ENCODE peak calls at places on chromosomes 1 and 21, in seven cellular contexts. One of them, this sample, is unnamed.

GRCh38 chr1:157163273-157164127 is 25.3 kb upstream of the ETV3 start:
- DNase-seq in lower leg skin: peak
- DNase-seq in activated CD4-positive, CD25-positive, alpha-beta regulatory T cell treated with anti-CD3 and anti-CD28 coated beads, Interleukin-2, amount 50 U/mL, for 16 hours: peak
- DNase-seq in stimulated activated CD4-positive, alpha-beta T cell treated with anti-CD3 and anti-CD28 coated beads, Interleukin-2, amount 100 ng/mL, for 48 hours: peak
- DNase-seq in nucleus accumbens: peak
- DNase-seq in frontal cortex: no peak
- DNase-seq in HCEC 1CT: peak
- DNase-seq in this sample: peak

GRCh38 chr1:98102369-98103030 is 181.7 kb upstream of the DPYD start:
- DNase-seq in nucleus accumbens: no peak
- DNase-seq in activated CD4-positive, CD25-positive, alpha-beta regulatory T cell treated with anti-CD3 and anti-CD28 coated beads, Interleukin-2, amount 50 U/mL, for 16 hours: no peak
- DNase-seq in stimulated activated CD4-positive, alpha-beta T cell treated with anti-CD3 and anti-CD28 coated beads, Interleukin-2, amount 100 ng/mL, for 48 hours: no peak
- DNase-seq in frontal cortex: no peak
- DNase-seq in HCEC 1CT: peak
- DNase-seq in lower leg skin: no peak
- DNase-seq in this sample: no peak

GRCh38 chr1:184665329-184665728 is 89.3 kb downstream of the EDEM3 start:
- DNase-seq in lower leg skin: no peak
- DNase-seq in stimulated activated CD4-positive, alpha-beta T cell treated with anti-CD3 and anti-CD28 coated beads, Interleukin-2, amount 100 ng/mL, for 48 hours: no peak
- DNase-seq in HCEC 1CT: no peak
- DNase-seq in activated CD4-positive, CD25-positive, alpha-beta regulatory T cell treated with anti-CD3 and anti-CD28 coated beads, Interleukin-2, amount 50 U/mL, for 16 hours: no peak
- DNase-seq in frontal cortex: no peak
- DNase-seq in nucleus accumbens: no peak
- DNase-seq in this sample: no peak

GRCh38 chr1:108053291-108054023 is 88.5 kb upstream of the VAV3 start:
- DNase-seq in stimulated activated CD4-positive, alpha-beta T cell treated with anti-CD3 and anti-CD28 coated beads, Interleukin-2, amount 100 ng/mL, for 48 hours: no peak
- DNase-seq in activated CD4-positive, CD25-positive, alpha-beta regulatory T cell treated with anti-CD3 and anti-CD28 coated beads, Interleukin-2, amount 50 U/mL, for 16 hours: no peak
- DNase-seq in frontal cortex: no peak
- DNase-seq in nucleus accumbens: no peak
- DNase-seq in lower leg skin: no peak
- DNase-seq in HCEC 1CT: no peak
- DNase-seq in this sample: no peak

GRCh38 chr1:224080082-224080774 is 33.7 kb upstream of the FBXO28 start:
- DNase-seq in frontal cortex: no peak
- DNase-seq in lower leg skin: no peak
- DNase-seq in activated CD4-positive, CD25-positive, alpha-beta regulatory T cell treated with anti-CD3 and anti-CD28 coated beads, Interleukin-2, amount 50 U/mL, for 16 hours: no peak
- DNase-seq in stimulated activated CD4-positive, alpha-beta T cell treated with anti-CD3 and anti-CD28 coated beads, Interleukin-2, amount 100 ng/mL, for 48 hours: no peak
- DNase-seq in nucleus accumbens: no peak
- DNase-seq in HCEC 1CT: peak
- DNase-seq in this sample: no peak

GRCh38 chr1:171817511-171818265 is 23.6 kb upstream of the DNM3 start:
- DNase-seq in activated CD4-positive, CD25-positive, alpha-beta regulatory T cell treated with anti-CD3 and anti-CD28 coated beads, Interleukin-2, amount 50 U/mL, for 16 hours: no peak
- DNase-seq in nucleus accumbens: no peak
- DNase-seq in frontal cortex: no peak
- DNase-seq in stimulated activated CD4-positive, alpha-beta T cell treated with anti-CD3 and anti-CD28 coated beads, Interleukin-2, amount 100 ng/mL, for 48 hours: peak
- DNase-seq in lower leg skin: no peak
- DNase-seq in HCEC 1CT: peak
- DNase-seq in this sample: no peak

GRCh38 chr1:231683439-231684165 is 57.0 kb downstream of the DISC1 start:
- DNase-seq in HCEC 1CT: no peak
- DNase-seq in stimulated activated CD4-positive, alpha-beta T cell treated with anti-CD3 and anti-CD28 coated beads, Interleukin-2, amount 100 ng/mL, for 48 hours: no peak
- DNase-seq in activated CD4-positive, CD25-positive, alpha-beta regulatory T cell treated with anti-CD3 and anti-CD28 coated beads, Interleukin-2, amount 50 U/mL, for 16 hours: no peak
- DNase-seq in nucleus accumbens: no peak
- DNase-seq in frontal cortex: no peak
- DNase-seq in lower leg skin: no peak
- DNase-seq in this sample: no peak

GRCh38 chr1:24318988-24319863 is at the start of gene GRHL3:
- DNase-seq in stimulated activated CD4-positive, alpha-beta T cell treated with anti-CD3 and anti-CD28 coated beads, Interleukin-2, amount 100 ng/mL, for 48 hours: no peak
- DNase-seq in lower leg skin: peak
- DNase-seq in nucleus accumbens: no peak
- DNase-seq in HCEC 1CT: no peak
- DNase-seq in activated CD4-positive, CD25-positive, alpha-beta regulatory T cell treated with anti-CD3 and anti-CD28 coated beads, Interleukin-2, amount 50 U/mL, for 16 hours: no peak
- DNase-seq in frontal cortex: no peak
- DNase-seq in this sample: peak

GRCh38 chr21:41875086-41875485 is 4.1 kb downstream of the PRDM15 start:
- DNase-seq in lower leg skin: no peak
- DNase-seq in stimulated activated CD4-positive, alpha-beta T cell treated with anti-CD3 and anti-CD28 coated beads, Interleukin-2, amount 100 ng/mL, for 48 hours: no peak
- DNase-seq in HCEC 1CT: no peak
- DNase-seq in activated CD4-positive, CD25-positive, alpha-beta regulatory T cell treated with anti-CD3 and anti-CD28 coated beads, Interleukin-2, amount 50 U/mL, for 16 hours: no peak
- DNase-seq in frontal cortex: no peak
- DNase-seq in nucleus accumbens: no peak
- DNase-seq in this sample: no peak

GRCh38 chr1:26408604-26409003 is 2.0 kb upstream of the LIN28A start:
- DNase-seq in stimulated activated CD4-positive, alpha-beta T cell treated with anti-CD3 and anti-CD28 coated beads, Interleukin-2, amount 100 ng/mL, for 48 hours: peak
- DNase-seq in frontal cortex: peak
- DNase-seq in activated CD4-positive, CD25-positive, alpha-beta regulatory T cell treated with anti-CD3 and anti-CD28 coated beads, Interleukin-2, amount 50 U/mL, for 16 hours: peak
- DNase-seq in lower leg skin: peak
- DNase-seq in nucleus accumbens: peak
- DNase-seq in HCEC 1CT: peak
- DNase-seq in this sample: peak

GRCh38 chr1:228975238-228975929 is 240.1 kb downstream of the RHOU start:
- DNase-seq in nucleus accumbens: no peak
- DNase-seq in lower leg skin: peak
- DNase-seq in activated CD4-positive, CD25-positive, alpha-beta regulatory T cell treated with anti-CD3 and anti-CD28 coated beads, Interleukin-2, amount 50 U/mL, for 16 hours: no peak
- DNase-seq in stimulated activated CD4-positive, alpha-beta T cell treated with anti-CD3 and anti-CD28 coated beads, Interleukin-2, amount 100 ng/mL, for 48 hours: no peak
- DNase-seq in HCEC 1CT: no peak
- DNase-seq in frontal cortex: no peak
- DNase-seq in this sample: no peak

GRCh38 chr1:99005142-99005491 is 456 bp upstream of the PLPPR5 start:
- DNase-seq in lower leg skin: no peak
- DNase-seq in frontal cortex: no peak
- DNase-seq in activated CD4-positive, CD25-positive, alpha-beta regulatory T cell treated with anti-CD3 and anti-CD28 coated beads, Interleukin-2, amount 50 U/mL, for 16 hours: no peak
- DNase-seq in nucleus accumbens: peak
- DNase-seq in stimulated activated CD4-positive, alpha-beta T cell treated with anti-CD3 and anti-CD28 coated beads, Interleukin-2, amount 100 ng/mL, for 48 hours: no peak
- DNase-seq in HCEC 1CT: no peak
- DNase-seq in this sample: no peak

GRCh38 chr1:171809834-171810233 is 28.4 kb downstream of the METTL13 start:
- DNase-seq in HCEC 1CT: no peak
- DNase-seq in lower leg skin: no peak
- DNase-seq in activated CD4-positive, CD25-positive, alpha-beta regulatory T cell treated with anti-CD3 and anti-CD28 coated beads, Interleukin-2, amount 50 U/mL, for 16 hours: no peak
- DNase-seq in nucleus accumbens: no peak
- DNase-seq in frontal cortex: no peak
- DNase-seq in stimulated activated CD4-positive, alpha-beta T cell treated with anti-CD3 and anti-CD28 coated beads, Interleukin-2, amount 100 ng/mL, for 48 hours: no peak
- DNase-seq in this sample: no peak

GRCh38 chr1:171805395-171806115 is 24.1 kb downstream of the METTL13 start:
- DNase-seq in HCEC 1CT: no peak
- DNase-seq in lower leg skin: no peak
- DNase-seq in frontal cortex: no peak
- DNase-seq in activated CD4-positive, CD25-positive, alpha-beta regulatory T cell treated with anti-CD3 and anti-CD28 coated beads, Interleukin-2, amount 50 U/mL, for 16 hours: no peak
- DNase-seq in stimulated activated CD4-positive, alpha-beta T cell treated with anti-CD3 and anti-CD28 coated beads, Interleukin-2, amount 100 ng/mL, for 48 hours: no peak
- DNase-seq in nucleus accumbens: no peak
- DNase-seq in this sample: no peak

GRCh38 chr1:116763116-116763786 is 9.0 kb downstream of the CD2 start:
- DNase-seq in activated CD4-positive, CD25-positive, alpha-beta regulatory T cell treated with anti-CD3 and anti-CD28 coated beads, Interleukin-2, amount 50 U/mL, for 16 hours: no peak
- DNase-seq in nucleus accumbens: no peak
- DNase-seq in frontal cortex: no peak
- DNase-seq in stimulated activated CD4-positive, alpha-beta T cell treated with anti-CD3 and anti-CD28 coated beads, Interleukin-2, amount 100 ng/mL, for 48 hours: no peak
- DNase-seq in lower leg skin: no peak
- DNase-seq in HCEC 1CT: no peak
- DNase-seq in this sample: no peak

This sample was measured in CD8-positive, alpha-beta T cell.